ENCODE peak calls at places on chromosomes 3 and 15, in five cellular contexts. One of them, this sample, is unnamed.

GRCh38 chr15:75049392-75049791 is 26.0 kb downstream of the PPCDC start:
- DNase-seq in brain microvascular endothelial cell: no peak
- DNase-seq in BJ: no peak
- DNase-seq in HCT116: no peak
- DNase-seq in spleen: no peak
- DNase-seq in this sample: peak; percentile 58

GRCh38 chr3:11116336-11117059 is 37.8 kb upstream of the HRH1 start:
- DNase-seq in brain microvascular endothelial cell: no peak
- DNase-seq in BJ: no peak
- DNase-seq in HCT116: no peak
- DNase-seq in spleen: no peak
- DNase-seq in this sample: no peak

GRCh38 chr15:66401130-66402021 is 14.7 kb downstream of the MAP2K1 start:
- DNase-seq in brain microvascular endothelial cell: no peak
- DNase-seq in BJ: no peak
- DNase-seq in HCT116: no peak
- DNase-seq in spleen: no peak
- DNase-seq in this sample: no peak

GRCh38 chr3:139718415-139718814 is 40.6 kb upstream of the NMNAT3 start:
- DNase-seq in brain microvascular endothelial cell: peak; percentile 65
- DNase-seq in BJ: no peak
- DNase-seq in HCT116: peak; percentile 26
- DNase-seq in spleen: no peak
- DNase-seq in this sample: peak; percentile 69

GRCh38 chr3:176663819-176664218 is 533.5 kb downstream of the TBL1XR1 start:
- DNase-seq in brain microvascular endothelial cell: peak; percentile 29
- DNase-seq in BJ: peak; percentile 10
- DNase-seq in HCT116: peak; percentile 33
- DNase-seq in spleen: no peak
- DNase-seq in this sample: peak; percentile 54

GRCh38 chr3:111218615-111219014 is 147.0 kb downstream of the NECTIN3 start:
- DNase-seq in brain microvascular endothelial cell: no peak
- DNase-seq in BJ: no peak
- DNase-seq in HCT116: no peak
- DNase-seq in spleen: no peak
- DNase-seq in this sample: no peak

GRCh38 chr15:84915011-84915958 is 30.8 kb downstream of the SLC28A1 start:
- DNase-seq in brain microvascular endothelial cell: peak; percentile 94
- DNase-seq in BJ: peak; percentile 81
- DNase-seq in HCT116: peak; percentile 81
- DNase-seq in spleen: no peak
- DNase-seq in this sample: peak; percentile 94

GRCh38 chr3:180980612-180981011 is 8.9 kb downstream of the DNAJC19 start:
- DNase-seq in brain microvascular endothelial cell: no peak
- DNase-seq in BJ: no peak
- DNase-seq in HCT116: no peak
- DNase-seq in spleen: no peak
- DNase-seq in this sample: no peak

GRCh38 chr15:94403246-94403824 is 172.0 kb downstream of the MCTP2 start:
- DNase-seq in brain microvascular endothelial cell: no peak
- DNase-seq in BJ: no peak
- DNase-seq in HCT116: no peak
- DNase-seq in spleen: no peak
- DNase-seq in this sample: no peak

GRCh38 chr3:132256984-132257383 is 60.2 kb upstream of the ACP3 start:
- DNase-seq in brain microvascular endothelial cell: peak; percentile 20
- DNase-seq in BJ: no peak
- DNase-seq in HCT116: peak; percentile 38
- DNase-seq in spleen: no peak
- DNase-seq in this sample: peak; percentile 69

GRCh38 chr3:29318251-29318650 is 37.4 kb downstream of the RBMS3 start:
- DNase-seq in brain microvascular endothelial cell: no peak
- DNase-seq in BJ: no peak
- DNase-seq in HCT116: no peak
- DNase-seq in spleen: no peak
- DNase-seq in this sample: no peak

GRCh38 chr3:23202203-23202920 is 765 bp upstream of the UBE2E2 start:
- DNase-seq in brain microvascular endothelial cell: peak; percentile 5
- DNase-seq in BJ: no peak
- DNase-seq in HCT116: no peak
- DNase-seq in spleen: no peak
- DNase-seq in this sample: no peak

GRCh38 chr15:70164910-70165791 is 67.4 kb upstream of the TLE3 start:
- DNase-seq in brain microvascular endothelial cell: no peak
- DNase-seq in BJ: no peak
- DNase-seq in HCT116: no peak
- DNase-seq in spleen: no peak
- DNase-seq in this sample: no peak

GRCh38 chr3:15952543-15953175 is 154.9 kb upstream of the ANKRD28 start:
- DNase-seq in brain microvascular endothelial cell: no peak
- DNase-seq in BJ: no peak
- DNase-seq in HCT116: no peak
- DNase-seq in spleen: no peak
- DNase-seq in this sample: no peak

GRCh38 chr15:43251185-43251862 is 15.4 kb downstream of the TGM5 start:
- DNase-seq in brain microvascular endothelial cell: no peak
- DNase-seq in BJ: no peak
- DNase-seq in HCT116: no peak
- DNase-seq in spleen: no peak
- DNase-seq in this sample: no peak

GRCh38 chr3:169118666-169119370 is 544.7 kb downstream of the MECOM start:
- DNase-seq in brain microvascular endothelial cell: peak; percentile 14
- DNase-seq in BJ: no peak
- DNase-seq in HCT116: no peak
- DNase-seq in spleen: no peak
- DNase-seq in this sample: no peak

GRCh38 chr15:67276666-67277065 is 22.1 kb downstream of the IQCH start:
- DNase-seq in brain microvascular endothelial cell: no peak
- DNase-seq in BJ: no peak
- DNase-seq in HCT116: no peak
- DNase-seq in spleen: no peak
- DNase-seq in this sample: no peak

GRCh38 chr3:53579636-53580035 is 85.2 kb downstream of the CACNA1D start:
- DNase-seq in brain microvascular endothelial cell: no peak
- DNase-seq in BJ: no peak
- DNase-seq in HCT116: no peak
- DNase-seq in spleen: no peak
- DNase-seq in this sample: no peak

GRCh38 chr3:124811441-124811840 is 75.7 kb downstream of the ITGB5 start:
- DNase-seq in brain microvascular endothelial cell: peak; percentile 63
- DNase-seq in BJ: no peak
- DNase-seq in HCT116: no peak
- DNase-seq in spleen: no peak
- DNase-seq in this sample: no peak

GRCh38 chr3:182116386-182116785 is 404.7 kb downstream of the SOX2 start:
- DNase-seq in brain microvascular endothelial cell: no peak
- DNase-seq in BJ: no peak
- DNase-seq in HCT116: no peak
- DNase-seq in spleen: no peak
- DNase-seq in this sample: no peak

GRCh38 chr15:79091204-79091867 is 756 bp upstream of the RASGRF1 start:
- DNase-seq in brain microvascular endothelial cell: no peak
- DNase-seq in BJ: no peak
- DNase-seq in HCT116: no peak
- DNase-seq in spleen: no peak
- DNase-seq in this sample: peak; percentile 22

GRCh38 chr3:25572919-25573385 is 91.8 kb downstream of the TOP2B start:
- DNase-seq in brain microvascular endothelial cell: peak; percentile 66
- DNase-seq in BJ: peak; percentile 50
- DNase-seq in HCT116: no peak
- DNase-seq in spleen: no peak
- DNase-seq in this sample: no peak

GRCh38 chr3:42070089-42070885 is 20.9 kb upstream of the TRAK1 start:
- DNase-seq in brain microvascular endothelial cell: no peak
- DNase-seq in BJ: no peak
- DNase-seq in HCT116: no peak
- DNase-seq in spleen: no peak
- DNase-seq in this sample: no peak

GRCh38 chr3:127454051-127454450 is 136.5 kb downstream of the TPRA1 start:
- DNase-seq in brain microvascular endothelial cell: no peak
- DNase-seq in BJ: no peak
- DNase-seq in HCT116: no peak
- DNase-seq in spleen: peak; percentile 63
- DNase-seq in this sample: no peak

GRCh38 chr3:33438871-33439270 is 1.3 kb downstream of the UBP1 start:
- DNase-seq in brain microvascular endothelial cell: no peak
- DNase-seq in BJ: no peak
- DNase-seq in HCT116: no peak
- DNase-seq in spleen: no peak
- DNase-seq in this sample: no peak

GRCh38 chr3:71210257-71211002 is 373.1 kb downstream of the FOXP1 start:
- DNase-seq in brain microvascular endothelial cell: peak; percentile 83
- DNase-seq in BJ: no peak
- DNase-seq in HCT116: no peak
- DNase-seq in spleen: no peak
- DNase-seq in this sample: peak; percentile 68

GRCh38 chr3:52451237-52452083 is 2.4 kb downstream of the TNNC1 start:
- DNase-seq in brain microvascular endothelial cell: no peak
- DNase-seq in BJ: no peak
- DNase-seq in HCT116: no peak
- DNase-seq in spleen: no peak
- DNase-seq in this sample: no peak
- TF ChIP-seq CTCF in brain microvascular endothelial cell: no peak
- TF ChIP-seq CTCF in BJ: no peak
- TF ChIP-seq CTCF in HCT116: peak; percentile 20
- TF ChIP-seq CTCF in spleen: no peak
- TF ChIP-seq CTCF in this sample: no peak

GRCh38 chr3:17642474-17642873 is 100.0 kb downstream of the TBC1D5 start:
- DNase-seq in brain microvascular endothelial cell: no peak
- DNase-seq in BJ: no peak
- DNase-seq in HCT116: no peak
- DNase-seq in spleen: no peak
- DNase-seq in this sample: no peak
- H3K27me3 ChIP-seq in brain microvascular endothelial cell: no peaks in the 10 kb centered on the region
- H3K27me3 ChIP-seq in BJ: no peaks in the 10 kb centered on the region
- H3K27me3 ChIP-seq in HCT116: no peaks in the 10 kb centered on the region
- H3K27me3 ChIP-seq in spleen: no peaks in the 10 kb centered on the region
- H3K27me3 ChIP-seq in this sample: no peaks in the 10 kb centered on the region

GRCh38 chr3:135246027-135246426 is 451.0 kb downstream of the EPHB1 start:
- DNase-seq in brain microvascular endothelial cell: no peak
- DNase-seq in BJ: no peak
- DNase-seq in HCT116: no peak
- DNase-seq in spleen: no peak
- DNase-seq in this sample: no peak
- TF ChIP-seq CTCF in brain microvascular endothelial cell: no peak
- TF ChIP-seq CTCF in BJ: no peak
- TF ChIP-seq CTCF in HCT116: peak; percentile 21
- TF ChIP-seq CTCF in spleen: no peak
- TF ChIP-seq CTCF in this sample: no peak

DNA sequence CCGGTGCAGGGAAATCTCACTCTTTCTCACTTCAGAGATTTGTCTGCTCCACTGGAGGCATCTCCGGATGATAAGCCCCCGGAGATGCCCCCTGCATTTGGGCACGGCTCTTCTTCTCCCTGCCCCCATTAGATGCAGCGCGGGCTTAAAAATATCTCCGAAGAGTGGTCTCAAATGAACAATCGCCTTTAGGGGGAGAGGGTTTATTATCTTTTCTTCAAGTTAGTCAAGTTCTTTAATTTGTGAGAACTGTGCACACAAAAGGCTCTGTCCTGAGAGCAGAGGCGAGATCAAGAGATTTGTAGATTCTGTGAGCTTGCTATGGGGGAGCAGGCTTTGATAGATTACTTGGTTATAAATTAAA is 645 bp upstream of the PRTG start:
- DNase-seq in brain microvascular endothelial cell: no peak
- DNase-seq in BJ: no peak
- DNase-seq in HCT116: no peak
- DNase-seq in spleen: no peak
- DNase-seq in this sample: no peak
- H3K27me3 ChIP-seq in brain microvascular endothelial cell: no peaks in the 10 kb centered on the region
- H3K27me3 ChIP-seq in BJ: no peaks in the 10 kb centered on the region
- H3K27me3 ChIP-seq in HCT116: no peaks in the 10 kb centered on the region
- H3K27me3 ChIP-seq in spleen: peaks cover 73% of the 10 kb centered on the region
- H3K27me3 ChIP-seq in this sample: no peaks in the 10 kb centered on the region

GRCh38 chr3:113746069-113746954 is at the start of gene NAA50:
- DNase-seq in brain microvascular endothelial cell: peak; percentile 91
- DNase-seq in BJ: peak; percentile 65
- DNase-seq in HCT116: peak; percentile 94
- DNase-seq in spleen: peak; percentile 97
- DNase-seq in this sample: peak; percentile 95
- TF ChIP-seq CTCF in brain microvascular endothelial cell: no peak
- TF ChIP-seq CTCF in BJ: no peak
- TF ChIP-seq CTCF in HCT116: no peak
- TF ChIP-seq CTCF in spleen: peak; percentile 13
- TF ChIP-seq CTCF in this sample: no peak

DNA sequence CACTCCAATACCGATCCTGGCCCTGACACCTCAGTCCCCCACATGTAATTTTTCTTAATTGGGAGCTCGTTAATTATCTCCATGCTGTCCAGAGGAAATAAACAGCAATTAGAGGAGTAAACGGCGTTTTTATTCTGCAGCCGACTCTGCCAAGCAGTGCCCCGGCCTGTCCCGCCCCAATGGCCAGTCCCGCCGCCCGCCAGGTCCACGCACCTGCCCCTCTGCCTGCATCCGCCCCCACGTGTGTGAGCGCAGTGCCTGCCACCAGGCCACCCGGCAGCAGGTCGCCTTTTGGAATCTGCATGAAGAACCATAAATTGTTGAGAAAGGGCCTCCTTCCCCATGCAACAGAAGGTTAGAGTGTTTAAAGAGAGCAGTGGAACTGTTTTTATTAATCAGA is 87.4 kb upstream of the LINGO1 start:
- DNase-seq in brain microvascular endothelial cell: no peak
- DNase-seq in BJ: no peak
- DNase-seq in HCT116: no peak
- DNase-seq in spleen: no peak
- DNase-seq in this sample: no peak
- H3K27me3 ChIP-seq in brain microvascular endothelial cell: peaks cover 2% of the 10 kb centered on the region
- H3K27me3 ChIP-seq in BJ: peaks cover 12% of the 10 kb centered on the region
- H3K27me3 ChIP-seq in HCT116: no peaks in the 10 kb centered on the region
- H3K27me3 ChIP-seq in spleen: peaks cover 42% of the 10 kb centered on the region
- H3K27me3 ChIP-seq in this sample: no peaks in the 10 kb centered on the region

This sample was measured in hepatocyte.